ENCODE peak calls at places on chromosomes 4 and X, in five cellular contexts. A, P, O, N and B are unnamed samples.

GRCh38 chrX:12032082-12032481 is 106.2 kb upstream of the FRMPD4 start:
- DNase-seq in A (no peak), P (no peak), O (no peak), N (no peak), B (no peak)

GRCh38 chr4:128039568-128039967 is 21.5 kb upstream of the LARP1B start:
- DNase-seq in A (no peak), P (no peak), O (no peak), N (no peak), B (no peak)

GRCh38 chr4:170004656-170005250 is 21.4 kb downstream of the MFAP3L start:
- DNase-seq in A (no peak), P (no peak), O (no peak), N (no peak), B (no peak)

GRCh38 chr4:151436093-151436518 is 27.1 kb downstream of the FHIP1A start:
- DNase-seq in A (no peak), P (no peak), O (no peak), N (no peak), B (no peak)

GRCh38 chrX:39814391-39814790 is 283.4 kb downstream of the BCOR start:
- DNase-seq in A (no peak), P (peak; percentile 15), O (no peak), N (peak; percentile 12), B (no peak)

GRCh38 chr4:76974150-76974549 is 24.6 kb downstream of the SEPTIN11 start:
- DNase-seq in A (peak; percentile 19), P (no peak), O (no peak), N (no peak), B (no peak)

GRCh38 chr4:160352637-160353036 is 1249.8 kb downstream of the RAPGEF2 start:
- DNase-seq in A (no peak), P (no peak), O (no peak), N (no peak), B (no peak)

GRCh38 chr4:162011039-162011438 is 152.8 kb downstream of the FSTL5 start:
- DNase-seq in A (no peak), P (no peak), O (no peak), N (no peak), B (no peak)

GRCh38 chr4:168621806-168622589 is 125.1 kb downstream of the PALLD start:
- DNase-seq in A (no peak), P (no peak), O (no peak), N (no peak), B (no peak)

GRCh38 chr4:77010841-77011354 is 61.3 kb downstream of the SEPTIN11 start:
- DNase-seq in A (no peak), P (no peak), O (no peak), N (peak; percentile 44), B (no peak)

GRCh38 chrX:95505721-95506120 is 1178.9 kb upstream of the DIAPH2 start:
- DNase-seq in A (no peak), P (no peak), O (no peak), N (no peak), B (no peak)

GRCh38 chr4:47451657-47452056 is 11.8 kb downstream of the COMMD8 start:
- DNase-seq in A (no peak), P (no peak), O (no peak), N (no peak), B (no peak)

GRCh38 chrX:129996120-129996519 is 13.7 kb downstream of the BCORL1 start:
- DNase-seq in A (no peak), P (no peak), O (no peak), N (peak; percentile 28), B (no peak)

GRCh38 chr4:8345946-8346814 is 76.6 kb downstream of the HTRA3 start:
- DNase-seq in A (no peak), P (no peak), O (no peak), N (no peak), B (no peak)

GRCh38 chr4:83138979-83139378 is 24.4 kb upstream of the PLAC8 start:
- DNase-seq in A (no peak), P (no peak), O (no peak), N (no peak), B (no peak)

GRCh38 chr4:142883433-142883832 is 37.3 kb upstream of the INPP4B start:
- DNase-seq in A (no peak), P (peak; percentile 12), O (no peak), N (no peak), B (no peak)

GRCh38 chr4:165115301-165115700 is 2.6 kb upstream of the TMEM192 start:
- DNase-seq in A (no peak), P (no peak), O (no peak), N (no peak), B (no peak)

GRCh38 chr4:165112258-165113156 is at the start of gene TMEM192:
- DNase-seq in A (peak; percentile 90), P (peak; percentile 83), O (peak; percentile 75), N (peak; percentile 97), B (peak; percentile 28)

GRCh38 chr4:165106518-165106917 is 6.1 kb downstream of the TMEM192 start:
- DNase-seq in A (no peak), P (no peak), O (no peak), N (no peak), B (no peak)

GRCh38 chr4:165111906-165112257 is 778 bp downstream of the TMEM192 start:
- DNase-seq in A (no peak), P (no peak), O (no peak), N (no peak), B (no peak)
- H3K27ac ChIP-seq in A (peak overlapping the region; percentile 87), P (peak overlapping the region; percentile 74), O (peak overlapping the region; percentile 91), N (peak overlapping the region; percentile 88), B (peak overlapping the region; percentile 69)

GRCh38 chrX:17944833-17945497 is 83.9 kb upstream of the RAI2 start:
- DNase-seq in A (no peak), P (no peak), O (no peak), N (no peak), B (no peak)
- TF ChIP-seq CTCF in A (peak; percentile 19), P (peak; percentile 54), O (no peak), N (peak; percentile 7), B (peak; percentile 62)

GRCh38 chr4:122826596-122827257 is at the start of gene FGF2:
- DNase-seq in A (peak; percentile 78), P (no peak), O (no peak), N (peak; percentile 43), B (no peak)
- H3K27ac ChIP-seq in A (peak within 1 kb of the TSS; percentile 62), P (peak within 1 kb of the TSS; percentile 30), O (no peak within 1 kb of the TSS), N (peak within 1 kb of the TSS; percentile 77), B (peak within 1 kb of the TSS; percentile 9)

GRCh38 chrX:10259716-10260115 is 102.9 kb downstream of the CLCN4 start:
- DNase-seq in A (no peak), P (no peak), O (no peak), N (no peak), B (no peak)

GRCh38 chrX:10254746-10255145 is 98.0 kb downstream of the CLCN4 start:
- DNase-seq in A (no peak), P (no peak), O (no peak), N (no peak), B (no peak)
- TF ChIP-seq CTCF in A (no peak), P (peak; percentile 11), O (no peak), N (no peak), B (peak; percentile 19)

GRCh38 chrX:24777660-24778059 is 83.9 kb downstream of the POLA1 start:
- DNase-seq in A (no peak), P (no peak), O (no peak), N (no peak), B (no peak)
- H3K27ac ChIP-seq in A (no peak overlapping the region), P (no peak overlapping the region), O (no peak overlapping the region), N (no peak overlapping the region), B (no peak overlapping the region)

GRCh38 chr4:38180456-38180855 is 220.3 kb downstream of the PTTG2 start:
- DNase-seq in A (no peak), P (no peak), O (no peak), N (no peak), B (no peak)
- TF ChIP-seq CTCF in A (no peak), P (no peak), O (no peak), N (no peak), B (no peak)

GRCh38 chrX:9867753-9868152 is 81.5 kb downstream of the SHROOM2 start:
- DNase-seq in A (no peak), P (no peak), O (no peak), N (no peak), B (no peak)

GRCh38 chrX:9867214-9867613 is 81.0 kb downstream of the SHROOM2 start:
- DNase-seq in A (no peak), P (no peak), O (no peak), N (no peak), B (no peak)

GRCh38 chrX:9864011-9864410 is 77.8 kb downstream of the SHROOM2 start:
- DNase-seq in A (no peak), P (no peak), O (no peak), N (no peak), B (no peak)

GRCh38 chrX:9866633-9867032 is 80.4 kb downstream of the SHROOM2 start:
- DNase-seq in A (no peak), P (no peak), O (no peak), N (no peak), B (no peak)

GRCh38 chrX:9865804-9866471 is 79.7 kb downstream of the SHROOM2 start:
- DNase-seq in A (no peak), P (peak; percentile 87), O (no peak), N (peak; percentile 34), B (no peak)
- H3K27ac ChIP-seq in A (no peak overlapping the region), P (peak overlapping the region; percentile 94), O (no peak overlapping the region), N (peak overlapping the region; percentile 56), B (no peak overlapping the region)

GRCh38 chr4:140363558-140363957 is 9.9 kb upstream of the SCOC start:
- DNase-seq in A (no peak), P (no peak), O (no peak), N (no peak), B (no peak)
- TF ChIP-seq CTCF in A (no peak), P (no peak), O (no peak), N (no peak), B (no peak)

DNA sequence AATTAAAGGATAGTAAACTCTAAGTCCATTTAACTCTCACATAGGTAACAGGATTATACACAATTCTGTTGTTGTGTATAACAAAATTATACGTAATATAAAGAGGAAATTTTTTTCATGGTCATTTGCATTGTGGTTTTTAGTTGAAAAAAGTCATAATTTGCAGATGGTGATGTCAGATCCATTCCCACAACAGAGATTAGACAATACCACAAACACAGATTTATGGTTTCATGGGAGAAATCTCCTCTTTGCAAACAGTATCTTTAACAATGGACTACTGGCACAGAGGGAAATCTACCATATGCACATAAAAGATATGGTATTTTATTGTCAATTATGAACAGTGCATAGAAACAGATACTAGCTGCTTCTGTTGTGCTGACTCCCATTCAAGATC is 126.3 kb downstream of the DKK2 start:
- DNase-seq in A (no peak), P (no peak), O (no peak), N (no peak), B (no peak)
- H3K27ac ChIP-seq in A (no peak overlapping the region), P (no peak overlapping the region), O (no peak overlapping the region), N (no peak overlapping the region), B (no peak overlapping the region)

DNA sequence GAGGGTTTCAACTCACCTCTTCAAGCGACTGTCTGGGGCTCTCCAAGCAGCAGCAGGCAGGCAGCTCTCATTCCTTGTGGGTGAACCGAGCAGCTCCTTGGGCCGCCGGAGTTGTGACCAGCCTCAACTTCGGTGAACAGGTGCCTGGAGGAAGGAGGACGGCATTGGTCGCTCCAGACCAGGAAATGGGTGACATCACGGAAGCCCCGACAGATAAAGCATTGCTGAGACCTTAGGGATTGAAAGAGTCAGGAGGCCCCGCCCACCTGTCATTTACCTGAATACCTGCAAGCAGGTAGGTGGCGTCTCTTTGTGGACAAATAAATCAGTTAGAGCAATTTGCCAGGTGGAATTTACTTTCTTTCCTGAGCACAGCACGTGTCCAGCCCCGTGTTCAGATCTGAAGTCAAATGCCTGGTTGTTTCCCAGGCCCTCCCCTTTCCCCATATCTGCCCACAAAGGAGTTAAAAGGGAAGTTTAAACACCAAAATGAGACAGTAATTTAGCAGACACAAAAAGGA is at the start of gene LNX1:
- DNase-seq in A (no peak), P (peak; percentile 79), O (no peak), N (peak; percentile 66), B (peak; percentile 59)
- TF ChIP-seq CTCF in A (no peak), P (no peak), O (no peak), N (no peak), B (no peak)